ENCODE peak calls at places on chromosome 4, in four cellular contexts. One of them, this sample, is unnamed. For H3K4me1, the result is how much of the 10 kb centered on the place peaks cover.

GRCh38 chr4:183746305-183747229 is 87.5 kb downstream of the TRAPPC11 start:
- DNase-seq in CD4-positive, alpha-beta memory T cell: no peak
- DNase-seq in adrenal gland: no peak
- DNase-seq in lower lobe of right lung: no peak
- DNase-seq in this sample: no peak

GRCh38 chr4:183504930-183505555 is at the start of gene ING2:
- DNase-seq in CD4-positive, alpha-beta memory T cell: no peak
- DNase-seq in adrenal gland: no peak
- DNase-seq in lower lobe of right lung: no peak
- DNase-seq in this sample: no peak

GRCh38 chr4:78186597-78187543 is 129.7 kb downstream of the FRAS1 start:
- DNase-seq in CD4-positive, alpha-beta memory T cell: no peak
- DNase-seq in adrenal gland: no peak
- DNase-seq in lower lobe of right lung: no peak
- DNase-seq in this sample: no peak

GRCh38 chr4:66688674-66689073 is 856.6 kb downstream of the CENPC start:
- DNase-seq in CD4-positive, alpha-beta memory T cell: no peak
- DNase-seq in adrenal gland: no peak
- DNase-seq in lower lobe of right lung: no peak
- DNase-seq in this sample: no peak

GRCh38 chr4:156870861-156871260 is 100.7 kb downstream of the PDGFC start:
- DNase-seq in CD4-positive, alpha-beta memory T cell: no peak
- DNase-seq in adrenal gland: no peak
- DNase-seq in lower lobe of right lung: no peak
- DNase-seq in this sample: no peak

GRCh38 chr4:48635310-48635709 is 144.8 kb downstream of the FRYL start:
- DNase-seq in CD4-positive, alpha-beta memory T cell: no peak
- DNase-seq in adrenal gland: peak
- DNase-seq in lower lobe of right lung: no peak
- DNase-seq in this sample: no peak

GRCh38 chr4:1573830-1574459 is 110.2 kb downstream of the FAM53A start:
- DNase-seq in CD4-positive, alpha-beta memory T cell: no peak
- DNase-seq in adrenal gland: no peak
- DNase-seq in lower lobe of right lung: no peak
- DNase-seq in this sample: no peak

GRCh38 chr4:82885410-82885809 is 5.5 kb downstream of the SEC31A start:
- DNase-seq in CD4-positive, alpha-beta memory T cell: no peak
- DNase-seq in adrenal gland: no peak
- DNase-seq in lower lobe of right lung: no peak
- DNase-seq in this sample: no peak

GRCh38 chr4:71559957-71560541 is 221.2 kb downstream of the SLC4A4 start:
- DNase-seq in CD4-positive, alpha-beta memory T cell: no peak
- DNase-seq in adrenal gland: no peak
- DNase-seq in lower lobe of right lung: no peak
- DNase-seq in this sample: no peak

GRCh38 chr4:73892966-73893365 is 23.8 kb downstream of the CXCL1 start:
- DNase-seq in CD4-positive, alpha-beta memory T cell: no peak
- DNase-seq in adrenal gland: no peak
- DNase-seq in lower lobe of right lung: no peak
- DNase-seq in this sample: no peak

GRCh38 chr4:13938299-13938698 is 310.8 kb upstream of the BOD1L1 start:
- DNase-seq in CD4-positive, alpha-beta memory T cell: no peak
- DNase-seq in adrenal gland: no peak
- DNase-seq in lower lobe of right lung: no peak
- DNase-seq in this sample: no peak
- H3K4me1 ChIP-seq in CD4-positive, alpha-beta memory T cell: under half
- H3K4me1 ChIP-seq in adrenal gland: under half
- H3K4me1 ChIP-seq in lower lobe of right lung: under half
- H3K4me1 ChIP-seq in this sample: under half

DNA sequence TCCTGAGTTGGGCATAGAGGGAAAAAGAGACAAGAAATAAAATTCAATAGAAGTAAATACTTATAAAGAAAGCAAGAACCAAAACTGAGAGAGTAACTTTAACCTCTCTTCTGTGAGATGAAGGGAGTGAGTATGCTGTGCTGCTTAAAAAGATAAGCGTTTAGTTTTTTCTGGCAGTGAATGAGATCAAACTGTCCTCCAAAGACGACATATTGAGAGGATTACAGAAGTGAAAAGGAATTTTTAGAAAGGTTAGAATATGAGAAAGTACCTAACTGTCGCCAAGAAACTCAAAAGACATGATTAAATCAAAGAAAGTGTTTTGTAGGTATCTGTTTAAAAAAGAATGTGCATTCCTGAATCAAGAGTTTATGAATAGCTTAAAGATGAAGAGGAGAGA is 16.0 kb downstream of the GAB1 start:
- DNase-seq in CD4-positive, alpha-beta memory T cell: no peak
- DNase-seq in adrenal gland: no peak
- DNase-seq in lower lobe of right lung: no peak
- DNase-seq in this sample: no peak
- H3K4me3 ChIP-seq in CD4-positive, alpha-beta memory T cell: no peak
- H3K4me3 ChIP-seq in adrenal gland: no peak
- H3K4me3 ChIP-seq in lower lobe of right lung: no peak
- H3K4me3 ChIP-seq in this sample: no peak

DNA sequence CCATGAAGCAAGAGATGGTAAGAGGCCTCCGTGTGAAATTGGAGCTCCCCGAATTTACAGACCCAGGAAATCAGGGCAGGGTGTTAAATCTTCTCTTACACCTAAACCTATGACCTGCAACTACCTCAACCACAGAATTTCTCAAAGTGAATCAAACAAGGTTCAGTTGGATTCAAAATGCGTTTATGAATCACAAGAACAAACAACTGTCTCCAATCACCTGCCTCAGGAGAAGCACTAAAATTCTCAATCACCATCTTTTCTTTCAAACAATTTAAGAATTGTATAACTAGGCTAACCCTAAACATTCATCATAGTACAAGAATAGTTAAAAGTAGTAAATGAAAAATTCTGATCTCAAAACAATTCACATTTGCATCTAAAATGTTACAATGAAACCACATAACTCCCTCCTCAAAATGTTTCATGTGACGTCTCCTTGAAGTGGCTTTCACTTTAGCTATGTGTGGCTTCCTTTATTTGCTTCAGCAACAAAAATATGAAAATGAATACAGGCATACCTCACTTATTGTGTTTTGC is 19.2 kb downstream of the PPP3CA start:
- DNase-seq in CD4-positive, alpha-beta memory T cell: peak
- DNase-seq in adrenal gland: no peak
- DNase-seq in lower lobe of right lung: no peak
- DNase-seq in this sample: peak
- H3K4me1 ChIP-seq in CD4-positive, alpha-beta memory T cell: under half
- H3K4me1 ChIP-seq in adrenal gland: under half
- H3K4me1 ChIP-seq in lower lobe of right lung: under half
- H3K4me1 ChIP-seq in this sample: under half

DNA sequence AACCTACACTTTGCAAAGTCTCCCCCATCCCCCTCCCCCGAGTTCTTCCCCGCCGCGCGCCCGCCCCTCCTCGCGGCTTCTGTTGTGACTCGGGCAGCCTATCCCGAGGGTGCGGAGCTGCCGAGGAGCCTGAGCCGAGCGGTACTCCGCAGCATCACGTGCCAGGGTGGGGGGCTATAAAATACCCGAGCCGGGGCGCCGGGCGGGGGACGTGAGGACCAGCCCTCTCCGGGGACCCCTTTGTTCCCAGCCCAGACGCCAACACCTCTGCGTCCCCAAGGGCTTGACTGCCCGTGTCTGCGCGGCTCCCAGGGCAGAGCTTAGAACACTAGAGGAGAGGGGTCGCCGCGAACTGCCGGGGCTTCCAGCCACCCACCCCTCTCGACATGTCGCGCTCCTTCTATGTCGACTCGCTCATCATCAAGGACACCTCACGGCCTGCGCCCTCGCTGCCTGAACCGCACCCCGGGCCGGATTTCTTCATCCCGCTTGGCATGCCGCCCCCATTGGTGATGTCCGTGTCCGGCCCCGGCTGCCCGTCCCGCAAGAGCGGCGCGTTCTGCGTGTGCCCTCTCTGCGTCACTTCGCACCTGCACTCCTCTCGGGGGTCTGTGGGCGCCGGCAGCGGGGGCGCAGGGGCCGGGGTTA is at the start of gene GSX2:
- DNase-seq in CD4-positive, alpha-beta memory T cell: no peak
- DNase-seq in adrenal gland: no peak
- DNase-seq in lower lobe of right lung: no peak
- DNase-seq in this sample: no peak
- H3K4me3 ChIP-seq in CD4-positive, alpha-beta memory T cell: peak
- H3K4me3 ChIP-seq in adrenal gland: no peak
- H3K4me3 ChIP-seq in lower lobe of right lung: peak
- H3K4me3 ChIP-seq in this sample: peak

GRCh38 chr4:8613421-8614364 is 21.1 kb downstream of the CPZ start:
- DNase-seq in CD4-positive, alpha-beta memory T cell: no peak
- DNase-seq in adrenal gland: no peak
- DNase-seq in lower lobe of right lung: no peak
- DNase-seq in this sample: no peak
- H3K4me1 ChIP-seq in CD4-positive, alpha-beta memory T cell: under half
- H3K4me1 ChIP-seq in adrenal gland: under half
- H3K4me1 ChIP-seq in lower lobe of right lung: under half
- H3K4me1 ChIP-seq in this sample: under half